ENCODE peak calls at places on chromosomes 12 and 14, in seven cellular contexts. One of them, this sample, is unnamed.

GRCh38 chr12:43836455-43836989 is 641 bp downstream of the TMEM117 start:
- DNase-seq in progenitor cell of endocrine pancreas: no peak
- DNase-seq in mesothelial cell of epicardium: no peak
- DNase-seq in cardiac muscle cell: peak
- DNase-seq in astrocyte of the cerebellum: no peak
- DNase-seq in kidney: no peak
- DNase-seq in AG10803: peak
- DNase-seq in this sample: no peak

GRCh38 chr14:29486132-29486531 is 441.5 kb downstream of the PRKD1 start:
- DNase-seq in progenitor cell of endocrine pancreas: no peak
- DNase-seq in AG10803: peak
- DNase-seq in mesothelial cell of epicardium: no peak
- DNase-seq in kidney: no peak
- DNase-seq in astrocyte of the cerebellum: no peak
- DNase-seq in cardiac muscle cell: no peak
- DNase-seq in this sample: no peak

GRCh38 chr12:70449074-70449757 is 83.1 kb downstream of the KCNMB4 start:
- DNase-seq in mesothelial cell of epicardium: no peak
- DNase-seq in AG10803: no peak
- DNase-seq in progenitor cell of endocrine pancreas: no peak
- DNase-seq in astrocyte of the cerebellum: no peak
- DNase-seq in kidney: no peak
- DNase-seq in cardiac muscle cell: no peak
- DNase-seq in this sample: no peak

GRCh38 chr12:59916988-59917387 is 321.2 kb downstream of the SLC16A7 start:
- DNase-seq in astrocyte of the cerebellum: no peak
- DNase-seq in kidney: no peak
- DNase-seq in AG10803: no peak
- DNase-seq in cardiac muscle cell: no peak
- DNase-seq in mesothelial cell of epicardium: no peak
- DNase-seq in progenitor cell of endocrine pancreas: no peak
- DNase-seq in this sample: no peak

GRCh38 chr12:94145231-94145979 is 3.0 kb upstream of the PLXNC1 start:
- DNase-seq in astrocyte of the cerebellum: peak
- DNase-seq in mesothelial cell of epicardium: no peak
- DNase-seq in AG10803: peak
- DNase-seq in progenitor cell of endocrine pancreas: no peak
- DNase-seq in cardiac muscle cell: peak
- DNase-seq in kidney: no peak
- DNase-seq in this sample: no peak

GRCh38 chr14:68397371-68397779 is 395.5 kb downstream of the ZFP36L1 start:
- DNase-seq in mesothelial cell of epicardium: no peak
- DNase-seq in AG10803: peak
- DNase-seq in progenitor cell of endocrine pancreas: no peak
- DNase-seq in kidney: peak
- DNase-seq in astrocyte of the cerebellum: no peak
- DNase-seq in cardiac muscle cell: no peak
- DNase-seq in this sample: no peak

GRCh38 chr12:25552681-25553080 is 402 bp downstream of the LMNTD1 start:
- DNase-seq in kidney: no peak
- DNase-seq in astrocyte of the cerebellum: no peak
- DNase-seq in AG10803: peak
- DNase-seq in mesothelial cell of epicardium: no peak
- DNase-seq in cardiac muscle cell: no peak
- DNase-seq in progenitor cell of endocrine pancreas: no peak
- DNase-seq in this sample: no peak

GRCh38 chr12:121159467-121160307 is 27.0 kb downstream of the P2RX7 start:
- DNase-seq in cardiac muscle cell: no peak
- DNase-seq in astrocyte of the cerebellum: no peak
- DNase-seq in AG10803: no peak
- DNase-seq in kidney: no peak
- DNase-seq in mesothelial cell of epicardium: no peak
- DNase-seq in progenitor cell of endocrine pancreas: no peak
- DNase-seq in this sample: no peak

GRCh38 chr14:99260652-99261551 is 11.1 kb downstream of the BCL11B start:
- DNase-seq in mesothelial cell of epicardium: no peak
- DNase-seq in AG10803: no peak
- DNase-seq in kidney: no peak
- DNase-seq in astrocyte of the cerebellum: no peak
- DNase-seq in cardiac muscle cell: no peak
- DNase-seq in progenitor cell of endocrine pancreas: no peak
- DNase-seq in this sample: no peak

GRCh38 chr12:48779869-48780268 is 9.0 kb downstream of the ADCY6 start:
- DNase-seq in cardiac muscle cell: peak
- DNase-seq in mesothelial cell of epicardium: no peak
- DNase-seq in kidney: peak
- DNase-seq in progenitor cell of endocrine pancreas: no peak
- DNase-seq in astrocyte of the cerebellum: peak
- DNase-seq in AG10803: peak
- DNase-seq in this sample: no peak

GRCh38 chr14:104137297-104138097 is 890 bp upstream of the KIF26A start:
- DNase-seq in cardiac muscle cell: peak
- DNase-seq in kidney: peak
- DNase-seq in astrocyte of the cerebellum: no peak
- DNase-seq in mesothelial cell of epicardium: peak
- DNase-seq in progenitor cell of endocrine pancreas: peak
- DNase-seq in AG10803: peak
- DNase-seq in this sample: peak

GRCh38 chr12:28034271-28034670 is 61.7 kb upstream of the PTHLH start:
- DNase-seq in astrocyte of the cerebellum: no peak
- DNase-seq in kidney: no peak
- DNase-seq in mesothelial cell of epicardium: no peak
- DNase-seq in progenitor cell of endocrine pancreas: no peak
- DNase-seq in AG10803: no peak
- DNase-seq in cardiac muscle cell: no peak
- DNase-seq in this sample: no peak

GRCh38 chr12:12511895-12512674 is 50.6 kb downstream of the DUSP16 start:
- DNase-seq in AG10803: no peak
- DNase-seq in mesothelial cell of epicardium: no peak
- DNase-seq in kidney: no peak
- DNase-seq in astrocyte of the cerebellum: no peak
- DNase-seq in cardiac muscle cell: no peak
- DNase-seq in progenitor cell of endocrine pancreas: no peak
- DNase-seq in this sample: no peak

GRCh38 chr14:53912121-53912520 is 44.5 kb downstream of the BMP4 start:
- DNase-seq in kidney: no peak
- DNase-seq in AG10803: no peak
- DNase-seq in progenitor cell of endocrine pancreas: no peak
- DNase-seq in astrocyte of the cerebellum: no peak
- DNase-seq in mesothelial cell of epicardium: no peak
- DNase-seq in cardiac muscle cell: no peak
- DNase-seq in this sample: no peak

GRCh38 chr12:51270847-51271518 is 768 bp upstream of the SMAGP start:
- DNase-seq in kidney: no peak
- DNase-seq in progenitor cell of endocrine pancreas: no peak
- DNase-seq in mesothelial cell of epicardium: no peak
- DNase-seq in astrocyte of the cerebellum: peak
- DNase-seq in AG10803: peak
- DNase-seq in cardiac muscle cell: peak
- DNase-seq in this sample: no peak

GRCh38 chr14:104680056-104680805 is 9.2 kb upstream of the INF2 start:
- DNase-seq in mesothelial cell of epicardium: no peak
- DNase-seq in AG10803: peak
- DNase-seq in astrocyte of the cerebellum: no peak
- DNase-seq in progenitor cell of endocrine pancreas: no peak
- DNase-seq in kidney: peak
- DNase-seq in cardiac muscle cell: peak
- DNase-seq in this sample: no peak

GRCh38 chr14:67311868-67312267 is 47.7 kb downstream of the ATP6V1D start:
- DNase-seq in AG10803: no peak
- DNase-seq in astrocyte of the cerebellum: no peak
- DNase-seq in kidney: no peak
- DNase-seq in progenitor cell of endocrine pancreas: no peak
- DNase-seq in cardiac muscle cell: no peak
- DNase-seq in mesothelial cell of epicardium: no peak
- DNase-seq in this sample: no peak

GRCh38 chr12:131919051-131919347 is 10.1 kb upstream of the PUS1 start:
- DNase-seq in astrocyte of the cerebellum: no peak
- DNase-seq in mesothelial cell of epicardium: no peak
- DNase-seq in AG10803: no peak
- DNase-seq in progenitor cell of endocrine pancreas: no peak
- DNase-seq in kidney: no peak
- DNase-seq in cardiac muscle cell: no peak
- DNase-seq in this sample: no peak

GRCh38 chr12:22672951-22673350 is 48.0 kb downstream of the ETNK1 start:
- DNase-seq in cardiac muscle cell: peak
- DNase-seq in kidney: no peak
- DNase-seq in AG10803: peak
- DNase-seq in astrocyte of the cerebellum: peak
- DNase-seq in progenitor cell of endocrine pancreas: no peak
- DNase-seq in mesothelial cell of epicardium: no peak
- DNase-seq in this sample: no peak

GRCh38 chr12:11697670-11698387 is 48.4 kb downstream of the ETV6 start:
- DNase-seq in astrocyte of the cerebellum: no peak
- DNase-seq in AG10803: peak
- DNase-seq in mesothelial cell of epicardium: no peak
- DNase-seq in progenitor cell of endocrine pancreas: no peak
- DNase-seq in kidney: no peak
- DNase-seq in cardiac muscle cell: peak
- DNase-seq in this sample: no peak

GRCh38 chr14:28704153-28704552 is 62.4 kb upstream of the FOXG1 start:
- DNase-seq in progenitor cell of endocrine pancreas: no peak
- DNase-seq in kidney: no peak
- DNase-seq in AG10803: no peak
- DNase-seq in astrocyte of the cerebellum: no peak
- DNase-seq in mesothelial cell of epicardium: no peak
- DNase-seq in cardiac muscle cell: no peak
- DNase-seq in this sample: no peak

GRCh38 chr14:37585971-37586759 is 8.9 kb downstream of the FOXA1 start:
- DNase-seq in progenitor cell of endocrine pancreas: no peak
- DNase-seq in AG10803: no peak
- DNase-seq in mesothelial cell of epicardium: no peak
- DNase-seq in astrocyte of the cerebellum: no peak
- DNase-seq in kidney: no peak
- DNase-seq in cardiac muscle cell: no peak
- DNase-seq in this sample: no peak

GRCh38 chr14:73786632-73786941 is 65.0 kb upstream of the PTGR2 start:
- DNase-seq in mesothelial cell of epicardium: no peak
- DNase-seq in astrocyte of the cerebellum: no peak
- DNase-seq in AG10803: no peak
- DNase-seq in progenitor cell of endocrine pancreas: peak
- DNase-seq in cardiac muscle cell: peak
- DNase-seq in kidney: peak
- DNase-seq in this sample: peak

GRCh38 chr14:57574617-57575288 is 81.1 kb upstream of the CCDC198 start:
- DNase-seq in AG10803: no peak
- DNase-seq in progenitor cell of endocrine pancreas: no peak
- DNase-seq in cardiac muscle cell: no peak
- DNase-seq in mesothelial cell of epicardium: no peak
- DNase-seq in kidney: no peak
- DNase-seq in astrocyte of the cerebellum: no peak
- DNase-seq in this sample: no peak
- TF ChIP-seq CTCF in AG10803: no peak
- TF ChIP-seq CTCF in progenitor cell of endocrine pancreas: peak
- TF ChIP-seq CTCF in cardiac muscle cell: no peak
- TF ChIP-seq CTCF in mesothelial cell of epicardium: no peak
- TF ChIP-seq CTCF in kidney: peak
- TF ChIP-seq CTCF in astrocyte of the cerebellum: peak
- TF ChIP-seq CTCF in this sample: no peak

DNA sequence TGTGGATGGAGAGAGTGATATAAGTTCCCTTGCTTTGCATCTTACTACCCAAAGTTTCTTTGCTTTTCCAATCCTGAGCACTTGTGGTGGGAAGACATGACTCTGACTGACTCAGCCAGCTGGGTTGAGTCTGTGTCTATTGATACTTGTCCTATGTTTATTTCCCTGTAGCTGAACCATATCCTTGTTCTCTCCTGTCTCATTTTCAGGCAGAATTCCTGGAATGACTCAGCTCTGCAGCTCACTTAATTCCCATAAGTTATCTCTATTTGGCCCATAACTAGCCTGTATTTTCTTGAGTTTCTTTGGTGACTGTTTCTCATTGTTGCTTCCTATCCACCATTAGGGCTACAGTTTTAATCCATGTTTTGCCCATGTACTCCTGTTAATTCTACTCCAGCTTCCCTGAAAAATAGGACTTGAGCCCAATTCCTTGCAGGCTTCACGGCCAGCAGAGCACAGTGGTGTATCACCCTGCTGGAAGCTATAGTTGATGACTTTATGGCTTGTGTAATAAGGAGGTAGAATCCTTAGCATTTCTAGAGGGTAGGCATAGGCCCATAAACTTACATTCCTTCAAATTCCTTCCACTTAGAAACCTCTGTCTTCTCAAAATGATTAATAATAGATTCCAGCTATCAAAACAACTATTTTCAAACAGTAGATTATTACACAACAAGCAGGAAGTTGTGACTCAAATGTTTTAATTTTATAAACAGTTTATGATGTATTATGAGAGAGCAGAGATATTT is 183.1 kb downstream of the TMTC3 start:
- DNase-seq in cardiac muscle cell: peak
- DNase-seq in kidney: no peak
- DNase-seq in mesothelial cell of epicardium: no peak
- DNase-seq in progenitor cell of endocrine pancreas: no peak
- DNase-seq in astrocyte of the cerebellum: peak
- DNase-seq in AG10803: peak
- DNase-seq in this sample: no peak
- TF ChIP-seq CTCF in cardiac muscle cell: peak
- TF ChIP-seq CTCF in kidney: no peak
- TF ChIP-seq CTCF in mesothelial cell of epicardium: no peak
- TF ChIP-seq CTCF in progenitor cell of endocrine pancreas: no peak
- TF ChIP-seq CTCF in astrocyte of the cerebellum: peak
- TF ChIP-seq CTCF in AG10803: peak
- TF ChIP-seq CTCF in this sample: no peak

GRCh38 chr12:45285717-45286116 is 69.8 kb downstream of the ANO6 start:
- DNase-seq in astrocyte of the cerebellum: no peak
- DNase-seq in AG10803: no peak
- DNase-seq in kidney: no peak
- DNase-seq in cardiac muscle cell: no peak
- DNase-seq in progenitor cell of endocrine pancreas: no peak
- DNase-seq in mesothelial cell of epicardium: no peak
- DNase-seq in this sample: no peak

GRCh38 chr12:45282411-45282810 is 66.5 kb downstream of the ANO6 start:
- DNase-seq in cardiac muscle cell: no peak
- DNase-seq in kidney: no peak
- DNase-seq in progenitor cell of endocrine pancreas: no peak
- DNase-seq in AG10803: no peak
- DNase-seq in mesothelial cell of epicardium: no peak
- DNase-seq in astrocyte of the cerebellum: no peak
- DNase-seq in this sample: no peak

GRCh38 chr12:45286621-45287020 is 70.7 kb downstream of the ANO6 start:
- DNase-seq in cardiac muscle cell: no peak
- DNase-seq in astrocyte of the cerebellum: no peak
- DNase-seq in AG10803: no peak
- DNase-seq in mesothelial cell of epicardium: no peak
- DNase-seq in kidney: no peak
- DNase-seq in progenitor cell of endocrine pancreas: no peak
- DNase-seq in this sample: no peak

GRCh38 chr12:45281994-45282393 is 66.1 kb downstream of the ANO6 start:
- DNase-seq in AG10803: peak
- DNase-seq in mesothelial cell of epicardium: no peak
- DNase-seq in cardiac muscle cell: peak
- DNase-seq in kidney: no peak
- DNase-seq in astrocyte of the cerebellum: no peak
- DNase-seq in progenitor cell of endocrine pancreas: no peak
- DNase-seq in this sample: no peak

GRCh38 chr12:45284096-45284901 is 68.4 kb downstream of the ANO6 start:
- DNase-seq in kidney: no peak
- DNase-seq in mesothelial cell of epicardium: no peak
- DNase-seq in AG10803: peak
- DNase-seq in progenitor cell of endocrine pancreas: no peak
- DNase-seq in cardiac muscle cell: peak
- DNase-seq in astrocyte of the cerebellum: no peak
- DNase-seq in this sample: no peak
- TF ChIP-seq CTCF in kidney: no peak
- TF ChIP-seq CTCF in mesothelial cell of epicardium: no peak
- TF ChIP-seq CTCF in AG10803: peak
- TF ChIP-seq CTCF in progenitor cell of endocrine pancreas: peak
- TF ChIP-seq CTCF in cardiac muscle cell: peak
- TF ChIP-seq CTCF in astrocyte of the cerebellum: peak
- TF ChIP-seq CTCF in this sample: peak

GRCh38 chr12:85441740-85442139 is 161.7 kb downstream of the ALX1 start:
- DNase-seq in AG10803: peak
- DNase-seq in cardiac muscle cell: peak
- DNase-seq in mesothelial cell of epicardium: no peak
- DNase-seq in kidney: no peak
- DNase-seq in progenitor cell of endocrine pancreas: no peak
- DNase-seq in astrocyte of the cerebellum: peak
- DNase-seq in this sample: no peak
- TF ChIP-seq CTCF in AG10803: peak
- TF ChIP-seq CTCF in cardiac muscle cell: peak
- TF ChIP-seq CTCF in mesothelial cell of epicardium: no peak
- TF ChIP-seq CTCF in kidney: peak
- TF ChIP-seq CTCF in progenitor cell of endocrine pancreas: peak
- TF ChIP-seq CTCF in astrocyte of the cerebellum: peak
- TF ChIP-seq CTCF in this sample: no peak

This sample was measured in neural crest cell.